ENCODE peak calls at places on chromosomes 13 and 19, in eight cellular contexts. F, I, E, W, T, L, K and Y are unnamed samples.

GRCh38 chr19:28314771-28315170 is 898.2 kb downstream of the UQCRFS1 start:
- DNase-seq in I (no peak), F (no peak), L (no peak), E (no peak), W (no peak), T (no peak), K (no peak), Y (no peak)

GRCh38 chr13:27482996-27483395 is 32.6 kb upstream of the MTIF3 start:
- DNase-seq in E (no peak), T (no peak), F (no peak), L (no peak), I (no peak), W (no peak), K (no peak), Y (no peak)

GRCh38 chr13:94878721-94879120 is 166.4 kb upstream of the SOX21 start:
- DNase-seq in L (no peak), I (no peak), E (no peak), F (no peak), T (no peak), K (no peak), W (no peak), Y (no peak)

GRCh38 chr13:38687246-38688229 is 661 bp downstream of the FREM2 start:
- DNase-seq in W (no peak), T (no peak), L (no peak), F (no peak), K (no peak), E (peak; percentile 37), I (no peak), Y (no peak)

GRCh38 chr19:28727133-28727834 is 485.7 kb downstream of the UQCRFS1 start:
- DNase-seq in I (no peak), T (no peak), W (no peak), L (no peak), K (peak; percentile 22), F (peak; percentile 38), E (peak; percentile 95), Y (no peak)

GRCh38 chr13:29524176-29524575 is 71.3 kb downstream of the SLC7A1 start:
- DNase-seq in F (no peak), I (no peak), K (peak; percentile 95), W (no peak), E (no peak), L (no peak), T (no peak), Y (no peak)

GRCh38 chr13:22926176-22927007 is 254.4 kb upstream of the SGCG start:
- DNase-seq in K (peak; percentile 22), F (no peak), E (peak; percentile 76), T (no peak), I (peak; percentile 87), L (peak; percentile 25), W (peak; percentile 11), Y (no peak)

GRCh38 chr13:76884571-76885202 is 1.5 kb downstream of the KCTD12 start:
- DNase-seq in F (no peak), K (peak; percentile 67), L (no peak), I (peak; percentile 17), W (no peak), T (no peak), E (no peak), Y (no peak)

GRCh38 chr13:97403893-97404683 is 29.9 kb upstream of the RAP2A start:
- DNase-seq in K (no peak), I (no peak), W (no peak), E (no peak), L (no peak), T (no peak), F (no peak), Y (no peak)

GRCh38 chr19:13056052-13056660 is 46.5 kb downstream of the LYL1 start:
- DNase-seq in T (peak; percentile 88), E (peak; percentile 56), F (no peak), L (peak; percentile 79), K (peak; percentile 78), W (no peak), I (peak; percentile 79), Y (peak; percentile 74)